ENCODE peak calls at places on chromosomes 16 and 17, in five cellular contexts. V is psoas muscle; E is IMR-90; P is CD8-positive, alpha-beta T cell; R is prostate gland. J is an unnamed sample.

GRCh38 chr17:3815122-3815521 is 14.1 kb upstream of the ITGAE start:
- DNase-seq in E (no peak), R (no peak), V (no peak), P (no peak), J (no peak)

GRCh38 chr17:76433693-76434092 is 19.3 kb downstream of the UBE2O start:
- DNase-seq in V (no peak), P (no peak), E (no peak), R (no peak), J (no peak)

GRCh38 chr17:64459284-64459747 is 10.4 kb downstream of the MILR1 start:
- DNase-seq in V (no peak), R (no peak), E (peak; percentile 75), P (no peak), J (peak; percentile 80)

GRCh38 chr16:10519929-10520868 is 60.2 kb downstream of the EMP2 start:
- DNase-seq in P (no peak), V (no peak), E (no peak), R (peak; percentile 88), J (no peak)

GRCh38 chr16:47599512-47599911 is 138.4 kb downstream of the PHKB start:
- DNase-seq in P (no peak), V (no peak), E (no peak), R (no peak), J (no peak)

GRCh38 chr17:67385122-67385988 is 8.3 kb downstream of the PITPNC1 start:
- DNase-seq in P (no peak), V (no peak), E (no peak), R (no peak), J (no peak)

GRCh38 chr17:74444406-74444805 is 12.5 kb downstream of the GPRC5C start:
- DNase-seq in E (no peak), V (peak; percentile 89), R (no peak), P (no peak), J (no peak)

GRCh38 chr17:44053130-44053872 is 13.2 kb downstream of the LSM12 start:
- DNase-seq in P (no peak), V (no peak), R (no peak), E (no peak), J (no peak)

GRCh38 chr16:28192811-28193529 is 18.8 kb downstream of the XPO6 start:
- DNase-seq in E (no peak), P (peak; percentile 83), V (no peak), R (no peak), J (no peak)

GRCh38 chr17:31415004-31415454 is 23.6 kb downstream of the RAB11FIP4 start:
- DNase-seq in E (no peak), V (no peak), P (no peak), R (no peak), J (no peak)

GRCh38 chr17:80430446-80431245 is 15.7 kb downstream of the ENDOV start:
- DNase-seq in E (no peak), R (no peak), P (no peak), V (peak; percentile 50), J (no peak)

GRCh38 chr17:17403899-17404576 is 72.8 kb upstream of the MED9 start:
- DNase-seq in R (no peak), P (peak; percentile 88), E (no peak), V (peak; percentile 57), J (no peak)

GRCh38 chr16:68892214-68892613 is 48.9 kb downstream of the TANGO6 start:
- DNase-seq in P (no peak), R (no peak), E (no peak), V (no peak), J (no peak)

GRCh38 chr16:23128056-23128455 is 21.2 kb downstream of the USP31 start:
- DNase-seq in R (no peak), P (no peak), E (no peak), V (no peak), J (no peak)

GRCh38 chr17:39923836-39924690 is 3.3 kb downstream of the ORMDL3 start:
- DNase-seq in V (no peak), E (peak; percentile 49), R (no peak), P (no peak), J (peak; percentile 13)

GRCh38 chr17:27669136-27669535 is 38.1 kb downstream of the LGALS9 start:
- DNase-seq in P (no peak), E (no peak), R (no peak), V (no peak), J (no peak)

GRCh38 chr16:4346205-4346781 is 4.8 kb downstream of the PAM16 start:
- DNase-seq in E (no peak), R (no peak), V (no peak), P (no peak), J (no peak)

GRCh38 chr17:79084291-79085153 is 9.9 kb downstream of the ENGASE start:
- DNase-seq in E (no peak), V (peak; percentile 50), R (no peak), P (no peak), J (no peak)

GRCh38 chr16:29784901-29785500 is 5.5 kb upstream of the KIF22 start:
- DNase-seq in P (peak; percentile 87), R (peak; percentile 13), V (peak; percentile 88), E (peak; percentile 22), J (peak; percentile 45)

GRCh38 chr17:50884354-50885311 is 18.5 kb upstream of the TOB1 start:
- DNase-seq in V (no peak), P (peak; percentile 45), R (no peak), E (no peak), J (no peak)

GRCh38 chr17:75684249-75684648 is 17.1 kb downstream of the SAP30BP start:
- DNase-seq in R (no peak), V (no peak), E (peak; percentile 42), P (no peak), J (peak; percentile 51)

GRCh38 chr17:77963441-77963840 is 4.9 kb downstream of the TNRC6C start:
- DNase-seq in V (no peak), E (peak; percentile 93), R (peak; percentile 44), P (peak; percentile 67), J (peak; percentile 93)

GRCh38 chr17:74437702-74438101 is 5.8 kb downstream of the GPRC5C start:
- DNase-seq in E (no peak), V (no peak), P (no peak), R (no peak), J (no peak)

GRCh38 chr17:42200702-42201101 is 6.4 kb upstream of the GHDC start:
- DNase-seq in E (no peak), P (no peak), R (no peak), V (no peak), J (no peak)

GRCh38 chr17:82255573-82255972 is 17.9 kb downstream of the CSNK1D start:
- DNase-seq in P (no peak), E (no peak), V (peak; percentile 30), R (no peak), J (no peak)
- H3K27ac ChIP-seq in P (no peak overlapping the region), E (no peak overlapping the region), V (no peak overlapping the region), R (no peak overlapping the region), J (no peak overlapping the region)

DNA sequence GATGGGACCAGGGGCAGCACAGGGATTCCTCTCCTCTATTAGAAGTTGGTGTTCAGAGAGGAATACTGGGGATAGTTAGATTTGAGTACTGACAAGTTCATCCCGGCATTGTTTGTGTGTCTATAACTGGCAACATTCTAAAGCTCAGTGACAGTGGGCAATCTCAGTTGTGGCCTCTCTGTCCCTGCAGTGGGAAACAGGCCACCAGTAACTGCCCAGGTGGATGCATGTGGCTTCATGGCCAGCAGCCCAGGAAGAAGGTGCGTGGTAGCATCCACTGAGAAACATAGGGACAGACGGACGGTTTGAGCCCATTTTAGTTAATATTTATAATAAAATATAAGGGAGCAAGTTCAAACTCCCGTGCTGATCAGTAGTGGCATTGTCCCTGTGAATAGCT is 51.5 kb downstream of the B9D1 start:
- DNase-seq in E (no peak), R (no peak), P (no peak), V (no peak), J (no peak)
- H3K27ac ChIP-seq in E (no peak overlapping the region), R (no peak overlapping the region), P (no peak overlapping the region), V (peak overlapping the region; percentile 54), J (no peak overlapping the region)

DNA sequence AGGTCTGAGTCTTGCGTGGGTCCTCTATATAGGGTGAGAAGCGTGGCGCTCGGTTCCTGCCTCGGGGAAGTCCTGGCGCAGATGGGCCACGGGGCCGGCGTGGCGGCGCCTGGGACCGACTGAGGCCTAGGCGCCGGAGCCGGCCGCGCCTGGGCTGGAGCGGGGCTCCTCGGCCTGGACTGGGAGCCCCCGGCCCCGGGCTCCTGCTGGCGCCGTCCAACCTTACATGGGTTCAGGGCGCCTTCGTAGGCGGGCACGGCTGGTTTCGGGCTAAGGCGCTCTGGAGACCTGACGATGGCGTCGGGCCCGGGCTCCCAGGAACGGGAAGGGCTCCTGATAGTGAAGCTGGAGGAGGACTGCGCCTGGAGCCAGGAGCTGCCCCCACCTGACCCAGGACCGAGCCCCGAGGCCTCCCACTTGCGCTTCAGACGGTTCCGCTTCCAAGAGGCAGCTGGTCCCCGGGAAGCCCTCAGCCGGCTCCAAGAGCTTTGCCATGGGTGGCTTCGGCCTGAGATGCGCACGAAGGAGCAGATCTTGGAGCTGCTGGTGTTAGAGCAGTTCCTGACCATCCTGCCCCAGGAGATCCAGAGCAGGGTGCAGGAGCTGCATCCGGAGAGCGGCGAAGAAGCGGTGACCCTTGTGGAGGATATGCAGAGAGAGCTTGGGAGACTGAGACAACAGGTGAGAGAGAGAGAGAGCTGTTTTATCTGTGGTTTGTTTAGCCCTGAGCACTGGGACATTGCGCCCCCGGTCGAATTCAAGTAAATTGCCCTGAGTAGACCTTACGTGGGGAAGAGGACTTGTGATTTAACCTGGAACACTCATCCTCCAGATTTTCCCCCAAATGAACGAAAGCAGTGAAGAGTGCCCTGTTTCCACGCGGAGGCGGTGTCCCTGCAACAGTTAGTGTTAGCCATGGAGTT is 495 bp downstream of the ZNF263 start:
- DNase-seq in V (peak; percentile 68), P (no peak), R (no peak), E (no peak), J (no peak)
- H3K27ac ChIP-seq in V (peak overlapping the region; percentile 100), P (peak overlapping the region; percentile 96), R (peak overlapping the region; percentile 98), E (peak overlapping the region; percentile 62), J (peak overlapping the region; percentile 98)

GRCh38 chr16:55437627-55438026 is 41.4 kb upstream of the MMP2 start:
- DNase-seq in E (peak; percentile 5), P (no peak), R (no peak), V (no peak), J (peak; percentile 24)
- H3K27ac ChIP-seq in E (no peak overlapping the region), P (no peak overlapping the region), R (no peak overlapping the region), V (no peak overlapping the region), J (no peak overlapping the region)

GRCh38 chr17:37092041-37092440 is 143.3 kb downstream of the AATF start:
- DNase-seq in R (no peak), E (no peak), V (no peak), P (no peak), J (no peak)

GRCh38 chr17:37092701-37093100 is 143.9 kb downstream of the AATF start:
- DNase-seq in R (no peak), V (no peak), P (no peak), E (no peak), J (no peak)

GRCh38 chr17:37088913-37089312 is 140.2 kb downstream of the AATF start:
- DNase-seq in R (no peak), V (no peak), P (no peak), E (no peak), J (no peak)

GRCh38 chr17:37089998-37090397 is 141.2 kb downstream of the AATF start:
- DNase-seq in E (no peak), V (no peak), R (no peak), P (peak; percentile 71), J (no peak)

GRCh38 chr17:37090941-37091340 is 142.2 kb downstream of the AATF start:
- DNase-seq in E (no peak), V (no peak), R (peak; percentile 11), P (no peak), J (no peak)
- H3K27ac ChIP-seq in E (no peak overlapping the region), V (no peak overlapping the region), R (no peak overlapping the region), P (peak overlapping the region; percentile 63), J (no peak overlapping the region)